ENCODE peak calls at places on chromosome 2, in seven cellular contexts. Q is sigmoid colon, Z is spleen, G is HepG2, Y is HCT116, D is suprapubic skin, X is stomach. E is an unnamed sample. For H3K4me1, the result is how much of the 10 kb centered on the place peaks cover.

GRCh38 chr2:200905618-200906296 is 16.6 kb downstream of the NIF3L1 start:
- DNase-seq in Q (no peak), Z (peak), G (peak), Y (peak), D (no peak), X (peak), E (peak)

GRCh38 chr2:216839626-216840132 is 20.2 kb downstream of the TNP1 start:
- DNase-seq in Q (no peak), Z (no peak), G (no peak), Y (no peak), D (no peak), X (no peak), E (no peak)

GRCh38 chr2:237639441-237640220 is 12.2 kb downstream of the LRRFIP1 start:
- DNase-seq in Q (no peak), Z (no peak), G (peak), Y (no peak), D (no peak), X (no peak), E (no peak)

GRCh38 chr2:232315923-232316299 is 62.6 kb upstream of the ALPP start:
- DNase-seq in Q (no peak), Z (no peak), G (no peak), Y (no peak), D (no peak), X (no peak), E (no peak)

GRCh38 chr2:173079968-173080860 is 4.6 kb downstream of the MAP3K20 start:
- DNase-seq in Q (no peak), Z (no peak), G (no peak), Y (no peak), D (no peak), X (no peak), E (no peak)

GRCh38 chr2:55707751-55708150 is 14.1 kb upstream of the PNPT1 start:
- DNase-seq in Q (no peak), Z (no peak), G (no peak), Y (no peak), D (no peak), X (no peak), E (no peak)

GRCh38 chr2:99936065-99936464 is 206.3 kb downstream of the AFF3 start:
- DNase-seq in Q (no peak), Z (no peak), G (no peak), Y (no peak), D (no peak), X (no peak), E (no peak)

GRCh38 chr2:104447831-104448434 is 406.0 kb upstream of the POU3F3 start:
- DNase-seq in Q (no peak), Z (no peak), G (no peak), Y (no peak), D (no peak), X (no peak), E (no peak)

GRCh38 chr2:196131384-196131861 is 40.0 kb downstream of the STK17B start:
- DNase-seq in Q (no peak), Z (no peak), G (peak), Y (peak), D (peak), X (peak), E (no peak)

GRCh38 chr2:9648821-9649220 is 18.0 kb upstream of the YWHAQ start:
- DNase-seq in Q (no peak), Z (no peak), G (no peak), Y (no peak), D (no peak), X (no peak), E (no peak)

GRCh38 chr2:9102861-9103662 is 99.6 kb upstream of the MBOAT2 start:
- DNase-seq in Q (no peak), Z (no peak), G (peak), Y (no peak), D (no peak), X (peak), E (no peak)

GRCh38 chr2:130374587-130375290 is 18.9 kb downstream of the PTPN18 start:
- DNase-seq in Q (peak), Z (no peak), G (no peak), Y (no peak), D (no peak), X (no peak), E (no peak)

GRCh38 chr2:137192366-137193315 is 427.3 kb downstream of the THSD7B start:
- DNase-seq in Q (no peak), Z (no peak), G (peak), Y (no peak), D (no peak), X (no peak), E (no peak)

GRCh38 chr2:127643698-127644660 is 2.0 kb upstream of the GPR17 start:
- DNase-seq in Q (no peak), Z (peak), G (no peak), Y (no peak), D (no peak), X (no peak), E (no peak)

GRCh38 chr2:72883356-72883962 is 3.7 kb upstream of the SPR start:
- DNase-seq in Q (no peak), Z (no peak), G (peak), Y (no peak), D (no peak), X (no peak), E (no peak)

DNA sequence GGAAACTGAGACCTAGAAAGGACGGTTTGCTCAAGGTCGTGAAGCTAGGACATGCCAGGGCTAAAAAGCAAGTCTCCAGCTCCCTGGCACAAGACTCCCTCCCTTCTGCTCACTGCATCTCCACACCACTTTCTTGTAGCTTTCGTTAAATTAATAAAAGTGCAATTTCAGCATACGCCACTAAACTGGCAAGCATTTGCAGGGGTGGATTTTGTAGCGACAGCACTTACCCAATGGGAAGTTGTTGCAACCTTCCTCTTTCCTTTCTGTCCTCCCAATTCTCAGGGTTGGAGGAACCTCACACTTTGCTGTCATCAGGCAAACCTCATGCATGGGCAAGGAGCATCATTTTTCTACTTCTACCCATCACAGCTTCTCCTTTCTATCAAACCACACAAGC is 7.4 kb upstream of the RHOB start:
- DNase-seq in Q (peak), Z (no peak), G (no peak), Y (no peak), D (peak), X (no peak), E (no peak)
- TF ChIP-seq POLR2AphosphoS5 in Q (peak), Z (no peak), G (no peak), Y (no peak), D (peak), X (no peak), E (peak)

GRCh38 chr2:224417361-224417729 is 15.4 kb upstream of the FAM124B start:
- DNase-seq in Q (no peak), Z (no peak), G (peak), Y (no peak), D (no peak), X (no peak), E (no peak)
- TF ChIP-seq POLR2A in Q (no peak), Z (no peak), G (no peak), Y (no peak), D (no peak), X (no peak), E (no peak)

GRCh38 chr2:65061146-65061909 is 5.1 kb downstream of the CEP68 start:
- DNase-seq in Q (no peak), Z (no peak), G (no peak), Y (no peak), D (no peak), X (peak), E (no peak)
- H3K4me1 ChIP-seq in Q (half or more), Z (under half), G (half or more), Y (under half), D (half or more), X (half or more), E (under half)

DNA sequence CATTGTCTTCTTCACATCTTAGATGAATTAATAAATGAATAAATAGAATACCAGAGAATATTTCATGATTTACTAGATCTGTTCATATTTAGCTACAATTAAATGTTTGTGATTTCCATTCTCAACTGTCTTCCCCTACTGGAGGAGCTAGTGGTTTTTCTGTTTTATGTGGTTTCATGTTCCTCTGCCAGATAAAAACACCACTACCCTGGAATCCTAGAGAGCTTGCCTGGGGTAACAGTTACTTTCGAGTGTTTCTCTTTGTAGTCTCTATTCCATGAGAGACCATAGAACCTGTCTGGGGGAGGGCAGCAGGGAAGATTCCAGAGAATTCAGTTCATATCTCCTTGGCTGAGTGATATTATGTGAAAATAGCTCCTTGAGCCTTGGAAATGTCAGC is 349.2 kb downstream of the INSIG2 start:
- DNase-seq in Q (no peak), Z (no peak), G (no peak), Y (no peak), D (no peak), X (no peak), E (no peak)
- TF ChIP-seq POLR2AphosphoS5 in Q (no peak), Z (no peak), G (no peak), Y (no peak), D (no peak), X (no peak), E (no peak)